ENCODE peak calls at places on chromosome 4, in eight cellular contexts. N, M, G, A, O, D, Q and W are unnamed samples.

GRCh38 chr4:69054578-69055200 is 41.6 kb upstream of the UGT2B7 start:
- DNase-seq in N (peak), M (peak), G (no peak), A (peak), O (no peak), D (no peak), Q (no peak), W (no peak)

GRCh38 chr4:83285022-83285387 is 407 bp upstream of the COQ2 start:
- DNase-seq in N (peak), M (peak), G (no peak), A (peak), O (no peak), D (no peak), Q (no peak), W (peak)

GRCh38 chr4:154314248-154314647 is 177.4 kb downstream of the DCHS2 start:
- DNase-seq in N (peak), M (peak), G (no peak), A (peak), O (no peak), D (no peak), Q (no peak), W (no peak)

GRCh38 chr4:55183926-55184599 is 58.7 kb upstream of the KDR start:
- DNase-seq in N (peak), M (peak), G (peak), A (peak), O (peak), D (no peak), Q (no peak), W (no peak)

GRCh38 chr4:24932831-24933230 is 20.0 kb upstream of the CCDC149 start:
- DNase-seq in N (peak), M (no peak), G (no peak), A (no peak), O (no peak), D (no peak), Q (no peak), W (no peak)

GRCh38 chr4:150779707-150780106 is 197.8 kb downstream of the MAB21L2 start:
- DNase-seq in N (no peak), M (no peak), G (no peak), A (no peak), O (no peak), D (no peak), Q (no peak), W (no peak)

GRCh38 chr4:41154001-41154813 is 60.1 kb downstream of the APBB2 start:
- DNase-seq in N (no peak), M (no peak), G (no peak), A (no peak), O (no peak), D (no peak), Q (no peak), W (no peak)

GRCh38 chr4:73222466-73223257 is 35.9 kb downstream of the ANKRD17 start:
- DNase-seq in N (peak), M (peak), G (no peak), A (peak), O (peak), D (peak), Q (peak), W (peak)

GRCh38 chr4:8478801-8479744 is 38.5 kb downstream of the TRMT44 start:
- DNase-seq in N (peak), M (no peak), G (no peak), A (no peak), O (no peak), D (no peak), Q (no peak), W (no peak)

DNA sequence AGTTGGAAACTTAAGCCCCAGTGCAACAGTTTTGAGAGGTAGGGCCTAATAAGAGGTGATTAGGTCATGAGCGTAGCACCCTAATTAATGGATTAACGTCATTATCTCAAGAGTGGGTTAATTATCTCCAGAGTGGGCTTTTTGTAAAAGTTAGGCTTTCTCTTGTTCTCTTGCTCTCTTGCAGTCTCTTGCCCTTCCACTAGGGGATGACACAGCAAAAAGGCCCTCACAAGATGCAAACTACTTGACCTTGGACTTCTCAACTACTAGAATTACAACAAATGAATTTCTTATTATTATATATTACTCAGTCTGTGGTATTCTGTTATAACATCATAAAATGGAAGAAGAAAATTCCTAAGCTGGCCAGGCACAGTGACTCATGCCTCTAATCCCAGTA is 22.1 kb upstream of the NDST3 start:
- DNase-seq in N (no peak), M (no peak), G (no peak), A (no peak), O (no peak), D (no peak), Q (no peak), W (no peak)
- TF ChIP-seq CTCF in N (peak), M (peak), G (no peak), A (no peak), O (no peak), D (no peak), Q (no peak), W (no peak)

GRCh38 chr4:118676128-118676527 is 9.1 kb upstream of the METTL14 start:
- DNase-seq in N (no peak), M (no peak), G (no peak), A (no peak), O (no peak), D (no peak), Q (no peak), W (no peak)
- TF ChIP-seq CTCF in N (peak), M (peak), G (no peak), A (no peak), O (no peak), D (no peak), Q (no peak), W (no peak)

DNA sequence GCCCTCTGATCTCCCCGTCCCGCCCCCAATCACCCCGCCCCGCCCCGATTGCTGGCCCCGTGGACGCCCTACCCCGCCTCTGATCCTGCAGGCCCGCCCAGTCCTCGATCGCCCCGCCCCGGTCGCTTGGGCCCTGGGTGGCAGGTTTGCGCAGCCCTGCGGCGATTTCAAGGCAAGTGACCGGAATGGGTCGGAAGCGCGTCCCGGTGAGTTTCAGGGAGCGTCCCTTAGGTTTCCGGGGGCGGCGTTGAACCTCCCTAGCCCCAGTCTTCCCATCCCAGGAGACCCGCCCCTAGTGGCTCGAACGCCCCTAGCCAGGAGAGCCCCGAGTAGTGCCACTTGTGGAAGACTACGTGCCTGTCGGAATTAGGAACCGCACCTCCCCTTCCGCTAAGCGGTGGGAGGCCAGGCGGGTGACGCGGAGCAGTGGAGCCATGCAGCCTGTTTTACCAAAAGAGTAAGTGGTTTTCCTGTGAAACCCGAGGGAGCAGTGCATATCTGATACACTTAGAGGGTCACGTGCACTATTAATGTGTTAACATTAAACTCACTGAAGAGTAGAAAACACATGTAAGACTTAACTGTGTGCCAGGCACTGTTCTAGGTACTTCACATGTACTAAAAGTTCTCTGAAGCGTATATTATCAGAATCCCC is 350 bp upstream of the TEC start:
- DNase-seq in N (peak), M (peak), G (peak), A (peak), O (peak), D (peak), Q (peak), W (peak)
- TF ChIP-seq CTCF in N (peak), M (peak), G (no peak), A (peak), O (no peak), D (peak), Q (no peak), W (no peak)

DNA sequence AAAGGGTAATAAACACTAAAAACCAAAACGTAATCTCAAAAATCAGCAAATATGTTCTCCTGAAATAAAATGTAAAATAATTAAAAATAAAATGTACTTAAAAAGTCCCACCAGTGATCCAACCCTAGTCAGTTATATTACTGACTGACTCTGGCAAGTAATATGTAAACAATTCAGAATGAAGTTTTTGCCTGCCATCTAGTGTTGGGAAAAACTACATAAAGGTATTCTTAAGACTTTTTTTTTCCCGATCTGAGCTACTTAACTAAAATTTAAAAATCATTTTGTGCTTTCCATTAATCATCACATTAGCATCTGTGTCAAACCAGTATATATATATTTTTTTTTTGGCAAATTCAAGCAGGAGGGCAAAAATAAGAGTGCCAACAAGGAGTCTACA is 24.0 kb downstream of the RCHY1 start:
- DNase-seq in N (peak), M (peak), G (no peak), A (peak), O (no peak), D (no peak), Q (no peak), W (no peak)
- TF ChIP-seq CTCF in N (peak), M (peak), G (no peak), A (peak), O (peak), D (peak), Q (peak), W (peak)

DNA sequence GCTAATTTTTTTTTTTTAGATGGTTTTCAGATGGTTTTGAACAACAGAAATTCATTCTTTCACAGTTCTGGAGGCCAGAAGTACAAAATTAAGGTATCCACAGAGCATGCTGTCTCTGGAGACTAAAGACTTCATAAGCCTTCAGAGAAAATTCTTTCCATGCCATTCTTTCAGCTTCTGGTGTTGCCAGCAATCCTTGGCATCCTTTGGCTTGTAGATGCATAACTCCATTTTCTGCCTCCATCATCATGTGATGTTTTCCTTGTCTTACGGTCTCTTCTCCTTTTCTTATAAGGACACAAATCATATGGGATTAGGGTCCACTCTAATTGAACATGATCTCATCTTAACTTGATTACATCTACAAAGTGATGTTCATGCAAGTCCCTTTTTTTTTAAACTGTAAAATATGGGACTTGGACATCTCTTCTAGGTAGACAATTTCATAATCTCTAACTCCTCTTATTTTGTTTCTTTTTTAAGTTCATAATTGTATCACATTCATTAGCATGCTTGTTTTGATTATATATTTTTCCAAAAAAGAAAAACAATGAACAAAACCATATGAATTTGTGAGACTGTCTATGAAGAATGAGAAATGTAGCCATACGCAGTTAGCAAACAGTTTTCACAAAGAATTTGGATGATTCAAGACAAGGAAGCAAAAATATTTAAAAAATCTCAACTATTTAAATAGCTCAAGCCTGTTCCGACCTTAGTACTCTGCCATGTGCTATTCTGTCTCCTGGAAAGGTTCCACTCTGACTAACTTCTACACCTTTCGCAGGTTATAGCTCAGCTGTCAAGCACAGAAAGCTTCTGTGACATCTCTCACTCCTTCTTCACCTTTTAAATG is 53.1 kb upstream of the GIMD1 start:
- DNase-seq in N (no peak), M (peak), G (no peak), A (peak), O (peak), D (no peak), Q (no peak), W (no peak)
- TF ChIP-seq CTCF in N (no peak), M (no peak), G (no peak), A (no peak), O (no peak), D (no peak), Q (no peak), W (no peak)

GRCh38 chr4:48816971-48817370 is 13.9 kb upstream of the OCIAD1 start:
- DNase-seq in N (no peak), M (no peak), G (no peak), A (no peak), O (no peak), D (no peak), Q (no peak), W (no peak)

GRCh38 chr4:48812866-48813265 is 18.0 kb upstream of the OCIAD1 start:
- DNase-seq in N (no peak), M (no peak), G (no peak), A (no peak), O (no peak), D (no peak), Q (no peak), W (no peak)

GRCh38 chr4:48815483-48815882 is 15.4 kb upstream of the OCIAD1 start:
- DNase-seq in N (no peak), M (no peak), G (no peak), A (no peak), O (no peak), D (no peak), Q (no peak), W (no peak)

GRCh38 chr4:48813984-48814383 is 16.9 kb upstream of the OCIAD1 start:
- DNase-seq in N (no peak), M (no peak), G (no peak), A (no peak), O (no peak), D (no peak), Q (no peak), W (no peak)
- TF ChIP-seq CTCF in N (no peak), M (no peak), G (no peak), A (no peak), O (no peak), D (no peak), Q (no peak), W (no peak)

GRCh38 chr4:91302120-91302519 is 1001.6 kb upstream of the GRID2 start:
- DNase-seq in N (no peak), M (no peak), G (no peak), A (no peak), O (no peak), D (no peak), Q (no peak), W (no peak)
- TF ChIP-seq CTCF in N (no peak), M (no peak), G (no peak), A (no peak), O (no peak), D (no peak), Q (no peak), W (no peak)